ENCODE peak calls at places on chromosomes 3 and 15, in eight cellular contexts. One of them, this sample, is unnamed. For H3K9me3, the result is how much of the 10 kb centered on the place peaks cover.

GRCh38 chr3:156728267-156728985 is 54.0 kb downstream of the TIPARP start:
- DNase-seq in breast epithelium: no peak
- DNase-seq in prostate gland: no peak
- DNase-seq in heart left ventricle: no peak
- DNase-seq in IMR-90: peak
- DNase-seq in pancreas: no peak
- DNase-seq in left ventricle myocardium inferior: no peak
- DNase-seq in stomach: no peak
- DNase-seq in this sample: no peak

GRCh38 chr15:101437209-101437608 is 52.3 kb downstream of the PCSK6 start:
- DNase-seq in breast epithelium: no peak
- DNase-seq in prostate gland: peak
- DNase-seq in heart left ventricle: no peak
- DNase-seq in IMR-90: no peak
- DNase-seq in pancreas: no peak
- DNase-seq in left ventricle myocardium inferior: no peak
- DNase-seq in stomach: peak
- DNase-seq in this sample: no peak

GRCh38 chr3:55521086-55522060 is 34.3 kb upstream of the WNT5A start:
- DNase-seq in breast epithelium: no peak
- DNase-seq in prostate gland: no peak
- DNase-seq in heart left ventricle: no peak
- DNase-seq in IMR-90: no peak
- DNase-seq in pancreas: no peak
- DNase-seq in left ventricle myocardium inferior: no peak
- DNase-seq in stomach: peak
- DNase-seq in this sample: peak

GRCh38 chr3:197983076-197983475 is 23.1 kb downstream of the LMLN start:
- DNase-seq in breast epithelium: no peak
- DNase-seq in prostate gland: no peak
- DNase-seq in heart left ventricle: no peak
- DNase-seq in IMR-90: no peak
- DNase-seq in pancreas: no peak
- DNase-seq in left ventricle myocardium inferior: no peak
- DNase-seq in stomach: no peak
- DNase-seq in this sample: no peak

GRCh38 chr15:76199106-76200082 is 111.9 kb downstream of the ETFA start:
- DNase-seq in breast epithelium: peak
- DNase-seq in prostate gland: no peak
- DNase-seq in heart left ventricle: peak
- DNase-seq in IMR-90: peak
- DNase-seq in pancreas: no peak
- DNase-seq in left ventricle myocardium inferior: peak
- DNase-seq in stomach: no peak
- DNase-seq in this sample: peak

GRCh38 chr3:127204841-127205582 is 12.1 kb downstream of the PRR23E start:
- DNase-seq in breast epithelium: no peak
- DNase-seq in prostate gland: peak
- DNase-seq in heart left ventricle: no peak
- DNase-seq in IMR-90: no peak
- DNase-seq in pancreas: no peak
- DNase-seq in left ventricle myocardium inferior: no peak
- DNase-seq in stomach: peak
- DNase-seq in this sample: no peak

GRCh38 chr15:63856711-63857458 is 23.1 kb upstream of the HERC1 start:
- DNase-seq in breast epithelium: no peak
- DNase-seq in prostate gland: no peak
- DNase-seq in heart left ventricle: no peak
- DNase-seq in IMR-90: peak
- DNase-seq in pancreas: no peak
- DNase-seq in left ventricle myocardium inferior: no peak
- DNase-seq in stomach: no peak
- DNase-seq in this sample: peak

GRCh38 chr3:126435456-126436315 is 40.0 kb downstream of the ZXDC start:
- DNase-seq in breast epithelium: peak
- DNase-seq in prostate gland: no peak
- DNase-seq in heart left ventricle: no peak
- DNase-seq in IMR-90: no peak
- DNase-seq in pancreas: no peak
- DNase-seq in left ventricle myocardium inferior: no peak
- DNase-seq in stomach: peak
- DNase-seq in this sample: no peak

GRCh38 chr3:194315088-194315964 is 35.8 kb downstream of the CPN2 start:
- DNase-seq in breast epithelium: peak
- DNase-seq in prostate gland: peak
- DNase-seq in heart left ventricle: peak
- DNase-seq in IMR-90: peak
- DNase-seq in pancreas: peak
- DNase-seq in left ventricle myocardium inferior: peak
- DNase-seq in stomach: peak
- DNase-seq in this sample: peak

GRCh38 chr15:92624401-92624991 is 31.1 kb downstream of the FAM174B start:
- DNase-seq in breast epithelium: peak
- DNase-seq in prostate gland: no peak
- DNase-seq in heart left ventricle: peak
- DNase-seq in IMR-90: no peak
- DNase-seq in pancreas: peak
- DNase-seq in left ventricle myocardium inferior: peak
- DNase-seq in stomach: peak
- DNase-seq in this sample: peak

GRCh38 chr3:171028779-171029232 is 2.3 kb upstream of the SLC2A2 start:
- DNase-seq in breast epithelium: no peak
- DNase-seq in prostate gland: no peak
- DNase-seq in heart left ventricle: no peak
- DNase-seq in IMR-90: peak
- DNase-seq in pancreas: no peak
- DNase-seq in left ventricle myocardium inferior: no peak
- DNase-seq in stomach: no peak
- DNase-seq in this sample: peak

GRCh38 chr3:194212021-194212868 is 76.3 kb downstream of the HES1 start:
- DNase-seq in breast epithelium: no peak
- DNase-seq in prostate gland: no peak
- DNase-seq in heart left ventricle: no peak
- DNase-seq in IMR-90: no peak
- DNase-seq in pancreas: no peak
- DNase-seq in left ventricle myocardium inferior: no peak
- DNase-seq in stomach: no peak
- DNase-seq in this sample: no peak

GRCh38 chr3:178562143-178562868 is 26.1 kb downstream of the KCNMB2 start:
- DNase-seq in breast epithelium: no peak
- DNase-seq in prostate gland: no peak
- DNase-seq in heart left ventricle: peak
- DNase-seq in IMR-90: no peak
- DNase-seq in pancreas: no peak
- DNase-seq in left ventricle myocardium inferior: peak
- DNase-seq in stomach: no peak
- DNase-seq in this sample: no peak

GRCh38 chr3:102083971-102084370 is 234.7 kb downstream of the NFKBIZ start:
- DNase-seq in breast epithelium: no peak
- DNase-seq in prostate gland: no peak
- DNase-seq in heart left ventricle: no peak
- DNase-seq in IMR-90: peak
- DNase-seq in pancreas: no peak
- DNase-seq in left ventricle myocardium inferior: no peak
- DNase-seq in stomach: no peak
- DNase-seq in this sample: peak

GRCh38 chr3:58994746-58995330 is 55.0 kb downstream of the CFAP20DC start:
- DNase-seq in breast epithelium: no peak
- DNase-seq in prostate gland: peak
- DNase-seq in heart left ventricle: no peak
- DNase-seq in IMR-90: peak
- DNase-seq in pancreas: peak
- DNase-seq in left ventricle myocardium inferior: no peak
- DNase-seq in stomach: no peak
- DNase-seq in this sample: peak

GRCh38 chr3:62659660-62660059 is 215.6 kb downstream of the CADPS start:
- DNase-seq in breast epithelium: no peak
- DNase-seq in prostate gland: no peak
- DNase-seq in heart left ventricle: no peak
- DNase-seq in IMR-90: no peak
- DNase-seq in pancreas: no peak
- DNase-seq in left ventricle myocardium inferior: no peak
- DNase-seq in stomach: no peak
- DNase-seq in this sample: no peak

GRCh38 chr3:121436641-121437040 is 109.1 kb downstream of the POLQ start:
- DNase-seq in breast epithelium: no peak
- DNase-seq in prostate gland: peak
- DNase-seq in heart left ventricle: no peak
- DNase-seq in IMR-90: no peak
- DNase-seq in pancreas: no peak
- DNase-seq in left ventricle myocardium inferior: no peak
- DNase-seq in stomach: no peak
- DNase-seq in this sample: no peak

GRCh38 chr3:36679384-36680200 is 84.8 kb downstream of the DCLK3 start:
- DNase-seq in breast epithelium: no peak
- DNase-seq in prostate gland: no peak
- DNase-seq in heart left ventricle: no peak
- DNase-seq in IMR-90: peak
- DNase-seq in pancreas: no peak
- DNase-seq in left ventricle myocardium inferior: no peak
- DNase-seq in stomach: no peak
- DNase-seq in this sample: peak

GRCh38 chr15:98476559-98476958 is 171.8 kb upstream of the IGF1R start:
- DNase-seq in breast epithelium: no peak
- DNase-seq in prostate gland: no peak
- DNase-seq in heart left ventricle: no peak
- DNase-seq in IMR-90: no peak
- DNase-seq in pancreas: no peak
- DNase-seq in left ventricle myocardium inferior: no peak
- DNase-seq in stomach: no peak
- DNase-seq in this sample: no peak
- H3K9me3 ChIP-seq in breast epithelium: under half
- H3K9me3 ChIP-seq in prostate gland: under half
- H3K9me3 ChIP-seq in heart left ventricle: under half
- H3K9me3 ChIP-seq in IMR-90: under half
- H3K9me3 ChIP-seq in pancreas: under half
- H3K9me3 ChIP-seq in left ventricle myocardium inferior: under half
- H3K9me3 ChIP-seq in stomach: under half
- H3K9me3 ChIP-seq in this sample: under half

DNA sequence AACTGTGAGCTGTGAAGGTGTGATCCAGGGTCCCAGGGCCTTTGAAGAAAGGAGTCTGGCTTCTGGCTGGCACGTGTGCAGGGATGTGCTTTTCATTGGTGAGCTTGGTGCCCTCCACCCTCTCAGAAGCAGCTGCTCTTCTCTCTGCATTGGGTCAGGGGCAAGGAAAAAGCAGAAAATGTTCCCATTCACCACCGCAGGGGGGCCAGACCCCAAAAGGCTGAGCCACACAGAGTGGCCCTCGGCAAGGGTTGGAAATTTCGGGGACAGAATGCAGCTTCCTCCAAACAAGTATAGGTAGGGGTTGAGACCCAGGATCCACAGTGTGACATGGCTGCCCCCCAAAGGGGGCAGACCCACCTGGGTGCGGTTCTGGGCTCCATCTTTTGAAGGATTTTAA is 2.5 kb downstream of the CSK start:
- DNase-seq in breast epithelium: no peak
- DNase-seq in prostate gland: no peak
- DNase-seq in heart left ventricle: no peak
- DNase-seq in IMR-90: no peak
- DNase-seq in pancreas: no peak
- DNase-seq in left ventricle myocardium inferior: no peak
- DNase-seq in stomach: no peak
- DNase-seq in this sample: no peak
- TF ChIP-seq CTCF in breast epithelium: no peak
- TF ChIP-seq CTCF in prostate gland: no peak
- TF ChIP-seq CTCF in heart left ventricle: no peak
- TF ChIP-seq CTCF in IMR-90: no peak
- TF ChIP-seq CTCF in pancreas: no peak
- TF ChIP-seq CTCF in left ventricle myocardium inferior: no peak
- TF ChIP-seq CTCF in stomach: no peak
- TF ChIP-seq CTCF in this sample: no peak

DNA sequence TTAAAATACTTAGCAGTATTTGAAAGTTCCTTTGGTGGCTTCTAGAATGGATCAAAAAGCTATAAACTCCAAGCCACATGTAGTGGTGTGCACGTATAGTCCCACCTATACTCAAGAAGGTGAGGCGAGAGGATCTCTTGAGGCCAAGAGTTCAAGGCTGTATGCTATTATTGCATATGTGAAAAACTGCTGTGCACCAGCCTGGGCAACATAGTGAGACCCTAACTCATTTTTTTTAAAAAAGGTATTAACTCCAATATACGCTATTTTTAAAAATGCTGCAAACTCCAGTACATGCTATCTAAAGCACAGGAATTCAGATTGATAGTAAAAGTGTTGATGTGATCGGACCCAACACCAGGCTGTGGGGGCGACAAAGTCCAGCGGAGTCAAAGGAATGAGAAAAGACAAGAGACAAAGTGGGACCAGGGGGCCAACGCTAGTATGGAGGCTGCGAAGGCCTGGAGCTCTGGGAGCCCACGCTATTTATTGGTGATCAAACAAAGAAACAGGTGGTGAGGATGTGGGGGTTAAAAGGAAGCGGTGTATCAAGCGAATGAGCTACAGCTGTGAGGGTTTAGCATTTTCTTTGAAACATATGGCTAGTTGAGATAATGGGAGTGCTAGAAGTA is 66.6 kb downstream of the ARIH1 start:
- DNase-seq in breast epithelium: no peak
- DNase-seq in prostate gland: no peak
- DNase-seq in heart left ventricle: no peak
- DNase-seq in IMR-90: no peak
- DNase-seq in pancreas: no peak
- DNase-seq in left ventricle myocardium inferior: no peak
- DNase-seq in stomach: no peak
- DNase-seq in this sample: no peak
- H3K9me3 ChIP-seq in breast epithelium: under half
- H3K9me3 ChIP-seq in prostate gland: under half
- H3K9me3 ChIP-seq in heart left ventricle: under half
- H3K9me3 ChIP-seq in IMR-90: under half
- H3K9me3 ChIP-seq in pancreas: under half
- H3K9me3 ChIP-seq in left ventricle myocardium inferior: under half
- H3K9me3 ChIP-seq in stomach: under half
- H3K9me3 ChIP-seq in this sample: under half

GRCh38 chr3:12588039-12588673 is 31.3 kb downstream of the MKRN2 start:
- DNase-seq in breast epithelium: no peak
- DNase-seq in prostate gland: no peak
- DNase-seq in heart left ventricle: no peak
- DNase-seq in IMR-90: peak
- DNase-seq in pancreas: no peak
- DNase-seq in left ventricle myocardium inferior: no peak
- DNase-seq in stomach: no peak
- DNase-seq in this sample: peak

GRCh38 chr3:12590096-12590495 is 33.2 kb downstream of the MKRN2 start:
- DNase-seq in breast epithelium: no peak
- DNase-seq in prostate gland: no peak
- DNase-seq in heart left ventricle: no peak
- DNase-seq in IMR-90: no peak
- DNase-seq in pancreas: no peak
- DNase-seq in left ventricle myocardium inferior: no peak
- DNase-seq in stomach: no peak
- DNase-seq in this sample: no peak

GRCh38 chr3:12586403-12586802 is 29.5 kb downstream of the MKRN2 start:
- DNase-seq in breast epithelium: no peak
- DNase-seq in prostate gland: no peak
- DNase-seq in heart left ventricle: no peak
- DNase-seq in IMR-90: no peak
- DNase-seq in pancreas: no peak
- DNase-seq in left ventricle myocardium inferior: no peak
- DNase-seq in stomach: no peak
- DNase-seq in this sample: no peak

GRCh38 chr3:12585970-12586369 is 29.1 kb downstream of the MKRN2 start:
- DNase-seq in breast epithelium: no peak
- DNase-seq in prostate gland: no peak
- DNase-seq in heart left ventricle: no peak
- DNase-seq in IMR-90: no peak
- DNase-seq in pancreas: no peak
- DNase-seq in left ventricle myocardium inferior: no peak
- DNase-seq in stomach: no peak
- DNase-seq in this sample: no peak

GRCh38 chr3:12588674-12589054 is 31.8 kb downstream of the MKRN2 start:
- DNase-seq in breast epithelium: no peak
- DNase-seq in prostate gland: no peak
- DNase-seq in heart left ventricle: no peak
- DNase-seq in IMR-90: no peak
- DNase-seq in pancreas: no peak
- DNase-seq in left ventricle myocardium inferior: no peak
- DNase-seq in stomach: no peak
- DNase-seq in this sample: no peak
- TF ChIP-seq CTCF in breast epithelium: no peak
- TF ChIP-seq CTCF in prostate gland: no peak
- TF ChIP-seq CTCF in heart left ventricle: no peak
- TF ChIP-seq CTCF in IMR-90: no peak
- TF ChIP-seq CTCF in pancreas: no peak
- TF ChIP-seq CTCF in left ventricle myocardium inferior: no peak
- TF ChIP-seq CTCF in stomach: no peak
- TF ChIP-seq CTCF in this sample: no peak